ENCODE peak calls at places on chromosomes 12 and 14, in ten cellular contexts. One of them, this sample, is unnamed.

GRCh38 chr14:54048311-54048710 is 91.7 kb upstream of the BMP4 start:
- DNase-seq in AG10803: no peak
- DNase-seq in NCI-H1694: no peak
- DNase-seq in NCI-H146: no peak
- DNase-seq in osteocyte: no peak
- DNase-seq in bronchial epithelial cell: no peak
- DNase-seq in GM13977: no peak
- DNase-seq in cardiac muscle cell: no peak
- DNase-seq in stimulated activated naive CD4-positive, alpha-beta T cell treated with Interleukin-2 at 50 U/mL for 16 hours: no peak
- DNase-seq in iPS-NIHi11: no peak
- DNase-seq in this sample: no peak

GRCh38 chr12:9940370-9940769 is 8.2 kb upstream of the CLEC2A start:
- DNase-seq in cardiac muscle cell: peak
- DNase-seq in stimulated activated naive CD4-positive, alpha-beta T cell treated with Interleukin-2 at 50 U/mL for 16 hours: no peak
- DNase-seq in iPS-NIHi11: no peak
- DNase-seq in bronchial epithelial cell: no peak
- DNase-seq in NCI-H1694: no peak
- DNase-seq in GM13977: peak
- DNase-seq in NCI-H146: no peak
- DNase-seq in AG10803: no peak
- DNase-seq in osteocyte: no peak
- DNase-seq in this sample: no peak

GRCh38 chr12:56763753-56764657 is 881 bp downstream of the HSD17B6 start:
- DNase-seq in cardiac muscle cell: no peak
- DNase-seq in stimulated activated naive CD4-positive, alpha-beta T cell treated with Interleukin-2 at 50 U/mL for 16 hours: no peak
- DNase-seq in AG10803: peak
- DNase-seq in osteocyte: peak
- DNase-seq in GM13977: no peak
- DNase-seq in bronchial epithelial cell: peak
- DNase-seq in NCI-H146: no peak
- DNase-seq in NCI-H1694: no peak
- DNase-seq in iPS-NIHi11: no peak
- DNase-seq in this sample: no peak

GRCh38 chr14:38197761-38198345 is 9.9 kb upstream of the SSTR1 start:
- DNase-seq in osteocyte: no peak
- DNase-seq in bronchial epithelial cell: no peak
- DNase-seq in iPS-NIHi11: no peak
- DNase-seq in GM13977: no peak
- DNase-seq in AG10803: peak
- DNase-seq in NCI-H1694: no peak
- DNase-seq in cardiac muscle cell: no peak
- DNase-seq in stimulated activated naive CD4-positive, alpha-beta T cell treated with Interleukin-2 at 50 U/mL for 16 hours: no peak
- DNase-seq in NCI-H146: no peak
- DNase-seq in this sample: no peak

GRCh38 chr12:96471368-96472040 is 17.9 kb upstream of the CFAP54 start:
- DNase-seq in osteocyte: peak
- DNase-seq in cardiac muscle cell: no peak
- DNase-seq in iPS-NIHi11: no peak
- DNase-seq in AG10803: peak
- DNase-seq in GM13977: no peak
- DNase-seq in NCI-H146: no peak
- DNase-seq in bronchial epithelial cell: peak
- DNase-seq in stimulated activated naive CD4-positive, alpha-beta T cell treated with Interleukin-2 at 50 U/mL for 16 hours: no peak
- DNase-seq in NCI-H1694: no peak
- DNase-seq in this sample: peak

GRCh38 chr12:112347521-112347920 is 34.7 kb downstream of the HECTD4 start:
- DNase-seq in iPS-NIHi11: no peak
- DNase-seq in NCI-H146: no peak
- DNase-seq in NCI-H1694: peak
- DNase-seq in osteocyte: no peak
- DNase-seq in bronchial epithelial cell: peak
- DNase-seq in GM13977: peak
- DNase-seq in cardiac muscle cell: peak
- DNase-seq in stimulated activated naive CD4-positive, alpha-beta T cell treated with Interleukin-2 at 50 U/mL for 16 hours: no peak
- DNase-seq in AG10803: peak
- DNase-seq in this sample: peak

GRCh38 chr14:61646366-61647101 is 48.8 kb upstream of the HIF1A start:
- DNase-seq in iPS-NIHi11: no peak
- DNase-seq in stimulated activated naive CD4-positive, alpha-beta T cell treated with Interleukin-2 at 50 U/mL for 16 hours: no peak
- DNase-seq in NCI-H1694: no peak
- DNase-seq in NCI-H146: no peak
- DNase-seq in cardiac muscle cell: no peak
- DNase-seq in GM13977: no peak
- DNase-seq in AG10803: no peak
- DNase-seq in bronchial epithelial cell: peak
- DNase-seq in osteocyte: no peak
- DNase-seq in this sample: peak

GRCh38 chr12:3119745-3120660 is 42.8 kb downstream of the TSPAN9 start:
- DNase-seq in NCI-H1694: peak
- DNase-seq in bronchial epithelial cell: peak
- DNase-seq in osteocyte: no peak
- DNase-seq in stimulated activated naive CD4-positive, alpha-beta T cell treated with Interleukin-2 at 50 U/mL for 16 hours: no peak
- DNase-seq in AG10803: peak
- DNase-seq in iPS-NIHi11: peak
- DNase-seq in GM13977: no peak
- DNase-seq in cardiac muscle cell: no peak
- DNase-seq in NCI-H146: no peak
- DNase-seq in this sample: peak

GRCh38 chr12:49519574-49519936 is 19.3 kb upstream of the KCNH3 start:
- DNase-seq in osteocyte: no peak
- DNase-seq in NCI-H1694: no peak
- DNase-seq in AG10803: no peak
- DNase-seq in stimulated activated naive CD4-positive, alpha-beta T cell treated with Interleukin-2 at 50 U/mL for 16 hours: no peak
- DNase-seq in bronchial epithelial cell: no peak
- DNase-seq in iPS-NIHi11: no peak
- DNase-seq in GM13977: no peak
- DNase-seq in NCI-H146: no peak
- DNase-seq in cardiac muscle cell: no peak
- DNase-seq in this sample: no peak

GRCh38 chr12:117331691-117332090 is 29.7 kb downstream of the NOS1 start:
- DNase-seq in cardiac muscle cell: no peak
- DNase-seq in osteocyte: no peak
- DNase-seq in stimulated activated naive CD4-positive, alpha-beta T cell treated with Interleukin-2 at 50 U/mL for 16 hours: no peak
- DNase-seq in NCI-H1694: no peak
- DNase-seq in GM13977: no peak
- DNase-seq in AG10803: no peak
- DNase-seq in iPS-NIHi11: no peak
- DNase-seq in bronchial epithelial cell: no peak
- DNase-seq in NCI-H146: no peak
- DNase-seq in this sample: no peak

GRCh38 chr14:86777950-86778602 is 1214.9 kb downstream of the GALC start:
- DNase-seq in bronchial epithelial cell: peak
- DNase-seq in osteocyte: no peak
- DNase-seq in stimulated activated naive CD4-positive, alpha-beta T cell treated with Interleukin-2 at 50 U/mL for 16 hours: no peak
- DNase-seq in GM13977: no peak
- DNase-seq in NCI-H146: no peak
- DNase-seq in cardiac muscle cell: no peak
- DNase-seq in AG10803: peak
- DNase-seq in NCI-H1694: no peak
- DNase-seq in iPS-NIHi11: no peak
- DNase-seq in this sample: peak

GRCh38 chr12:19597304-19598066 is 158.2 kb downstream of the AEBP2 start:
- DNase-seq in NCI-H146: no peak
- DNase-seq in iPS-NIHi11: no peak
- DNase-seq in bronchial epithelial cell: no peak
- DNase-seq in cardiac muscle cell: no peak
- DNase-seq in NCI-H1694: no peak
- DNase-seq in GM13977: no peak
- DNase-seq in stimulated activated naive CD4-positive, alpha-beta T cell treated with Interleukin-2 at 50 U/mL for 16 hours: no peak
- DNase-seq in osteocyte: no peak
- DNase-seq in AG10803: no peak
- DNase-seq in this sample: no peak

GRCh38 chr14:103540816-103541493 is 12.0 kb downstream of the TRMT61A start:
- DNase-seq in GM13977: no peak
- DNase-seq in NCI-H1694: no peak
- DNase-seq in iPS-NIHi11: no peak
- DNase-seq in AG10803: no peak
- DNase-seq in stimulated activated naive CD4-positive, alpha-beta T cell treated with Interleukin-2 at 50 U/mL for 16 hours: no peak
- DNase-seq in NCI-H146: no peak
- DNase-seq in osteocyte: no peak
- DNase-seq in cardiac muscle cell: no peak
- DNase-seq in bronchial epithelial cell: no peak
- DNase-seq in this sample: no peak

This sample was measured in fibroblast of gingiva.